ENCODE peak calls at places on chromosomes 16 and 17, in six cellular contexts. F is right cardiac atrium, V is mesothelial cell of epicardium, O is AG10803, H is NCI-H69, P is NCI-H2029. X is an unnamed sample.

GRCh38 chr16:89615596-89616090 is 2.2 kb downstream of the DPEP1 start:
- DNase-seq in O (no peak), V (peak), F (no peak), H (no peak), P (no peak), X (no peak)

GRCh38 chr17:42305543-42306384 is 17.5 kb downstream of the STAT5A start:
- DNase-seq in H (no peak), F (no peak), V (no peak), P (no peak), O (no peak), X (no peak)

GRCh38 chr16:81513204-81514040 is 68.8 kb downstream of the CMIP start:
- DNase-seq in H (no peak), O (peak), F (peak), P (no peak), V (no peak), X (no peak)

GRCh38 chr16:9555051-9555450 is 463.6 kb downstream of the HAPSTR1 start:
- DNase-seq in F (no peak), O (no peak), P (no peak), H (no peak), V (no peak), X (no peak)

GRCh38 chr16:9337262-9338032 is 246.0 kb downstream of the HAPSTR1 start:
- DNase-seq in F (no peak), V (no peak), O (no peak), H (no peak), P (no peak), X (no peak)

GRCh38 chr16:28131743-28132393 is 68.4 kb upstream of the GSG1L start:
- DNase-seq in O (no peak), P (no peak), H (no peak), V (no peak), F (no peak), X (no peak)

GRCh38 chr17:64063088-64063487 is 42.7 kb upstream of the ICAM2 start:
- DNase-seq in F (no peak), V (no peak), O (no peak), P (no peak), H (no peak), X (no peak)

GRCh38 chr16:48113471-48113870 is 42.3 kb downstream of the ABCC12 start:
- DNase-seq in P (no peak), O (no peak), F (no peak), H (no peak), V (no peak), X (no peak)

GRCh38 chr17:75034236-75034908 is 12.4 kb downstream of the ATP5PD start:
- DNase-seq in H (peak), P (peak), F (peak), O (peak), V (peak), X (peak)

GRCh38 chr16:14309001-14309886 is 238.1 kb downstream of the MRTFB start:
- DNase-seq in H (no peak), O (peak), F (peak), V (no peak), P (no peak), X (no peak)

GRCh38 chr17:34556384-34556783 is 23.0 kb upstream of the TMEM132E start:
- DNase-seq in F (no peak), V (peak), O (no peak), H (no peak), P (no peak), X (no peak)

GRCh38 chr17:50545306-50545705 is 1.7 kb upstream of the SPATA20 start:
- DNase-seq in H (no peak), V (no peak), O (no peak), F (no peak), P (no peak), X (no peak)

GRCh38 chr16:64051826-64052225 is 1070.0 kb downstream of the CDH11 start:
- DNase-seq in P (no peak), O (peak), H (peak), V (no peak), F (no peak), X (no peak)

GRCh38 chr17:33978889-33979288 is 276.2 kb upstream of the CCL2 start:
- DNase-seq in O (no peak), V (no peak), P (no peak), H (no peak), F (no peak), X (no peak)

GRCh38 chr16:3999479-3999868 is 116.8 kb downstream of the ADCY9 start:
- DNase-seq in O (peak), F (peak), P (no peak), H (peak), V (peak), X (no peak)

GRCh38 chr17:76390003-76390421 is 5.6 kb downstream of the SPHK1 start:
- DNase-seq in H (no peak), O (no peak), V (no peak), F (no peak), P (no peak), X (no peak)

GRCh38 chr17:82107341-82107860 is 9.4 kb upstream of the FASN start:
- DNase-seq in F (peak), O (no peak), P (no peak), H (peak), V (no peak), X (no peak)

GRCh38 chr17:81241648-81242420 is 2.7 kb downstream of the NDUFAF8 start:
- DNase-seq in H (peak), P (no peak), O (peak), V (peak), F (no peak), X (no peak)

GRCh38 chr17:2980211-2980903 is 83.0 kb downstream of the OR1D5 start:
- DNase-seq in F (no peak), H (no peak), V (peak), O (no peak), P (no peak), X (peak)

GRCh38 chr16:30351586-30352419 is 3.3 kb downstream of the CD2BP2 start:
- DNase-seq in P (peak), F (peak), V (no peak), O (peak), H (no peak), X (no peak)

GRCh38 chr16:80058236-80058635 is 457.7 kb upstream of the MAF start:
- DNase-seq in P (no peak), H (no peak), V (no peak), F (peak), O (peak), X (no peak)